ENCODE peak calls at places on chromosome 18, in five cellular contexts. One of them, this sample, is unnamed.

GRCh38 chr18:44388347-44388746 is 292.3 kb upstream of the SETBP1 start:
- DNase-seq in endothelial cell: no peak
- DNase-seq in natural killer cell: no peak
- DNase-seq in neural progenitor cell: no peak
- DNase-seq in transverse colon: no peak
- DNase-seq in this sample: no peak

GRCh38 chr18:46291149-46291548 is 187.0 kb downstream of the HAUS1 start:
- DNase-seq in natural killer cell: no peak
- DNase-seq in neural progenitor cell: no peak
- DNase-seq in endothelial cell: no peak
- DNase-seq in transverse colon: no peak
- DNase-seq in this sample: peak; percentile 68

GRCh38 chr18:63082661-63083531 is 236.7 kb downstream of the BCL2 start:
- DNase-seq in neural progenitor cell: no peak
- DNase-seq in natural killer cell: no peak
- DNase-seq in endothelial cell: no peak
- DNase-seq in transverse colon: no peak
- DNase-seq in this sample: no peak

GRCh38 chr18:56475250-56475649 is 163.1 kb downstream of the TXNL1 start:
- DNase-seq in transverse colon: no peak
- DNase-seq in natural killer cell: no peak
- DNase-seq in neural progenitor cell: no peak
- DNase-seq in endothelial cell: no peak
- DNase-seq in this sample: no peak

GRCh38 chr18:69817335-69817935 is 130.2 kb downstream of the CD226 start:
- DNase-seq in neural progenitor cell: no peak
- DNase-seq in transverse colon: no peak
- DNase-seq in endothelial cell: no peak
- DNase-seq in natural killer cell: no peak
- DNase-seq in this sample: no peak

GRCh38 chr18:48922801-48923730 is 27.7 kb downstream of the SMAD7 start:
- DNase-seq in neural progenitor cell: peak; percentile 27
- DNase-seq in natural killer cell: no peak
- DNase-seq in endothelial cell: no peak
- DNase-seq in transverse colon: peak; percentile 79
- DNase-seq in this sample: peak; percentile 49

GRCh38 chr18:48036191-48036590 is 105.7 kb upstream of the SMAD2 start:
- DNase-seq in endothelial cell: no peak
- DNase-seq in neural progenitor cell: no peak
- DNase-seq in natural killer cell: peak; percentile 10
- DNase-seq in transverse colon: no peak
- DNase-seq in this sample: no peak

GRCh38 chr18:75129717-75130477 is 79.0 kb downstream of the PTGR3 start:
- DNase-seq in transverse colon: no peak
- DNase-seq in neural progenitor cell: no peak
- DNase-seq in endothelial cell: no peak
- DNase-seq in natural killer cell: no peak
- DNase-seq in this sample: no peak

GRCh38 chr18:45802814-45803492 is 22.5 kb upstream of the SIGLEC15 start:
- DNase-seq in natural killer cell: no peak
- DNase-seq in transverse colon: no peak
- DNase-seq in endothelial cell: no peak
- DNase-seq in neural progenitor cell: no peak
- DNase-seq in this sample: no peak

GRCh38 chr18:23523429-23524212 is 20.3 kb downstream of the RMC1 start:
- DNase-seq in transverse colon: no peak
- DNase-seq in natural killer cell: no peak
- DNase-seq in endothelial cell: no peak
- DNase-seq in neural progenitor cell: no peak
- DNase-seq in this sample: no peak

GRCh38 chr18:40055262-40055661 is 1899.8 kb upstream of the PIK3C3 start:
- DNase-seq in neural progenitor cell: no peak
- DNase-seq in transverse colon: no peak
- DNase-seq in natural killer cell: no peak
- DNase-seq in endothelial cell: no peak
- DNase-seq in this sample: no peak

GRCh38 chr18:42155024-42155423 is 200.0 kb downstream of the PIK3C3 start:
- DNase-seq in neural progenitor cell: peak; percentile 31
- DNase-seq in transverse colon: no peak
- DNase-seq in endothelial cell: no peak
- DNase-seq in natural killer cell: no peak
- DNase-seq in this sample: no peak

GRCh38 chr18:76708036-76708726 is 114.2 kb upstream of the ZNF236 start:
- DNase-seq in endothelial cell: no peak
- DNase-seq in neural progenitor cell: no peak
- DNase-seq in transverse colon: no peak
- DNase-seq in natural killer cell: no peak
- DNase-seq in this sample: no peak

GRCh38 chr18:40841473-40841872 is 1113.6 kb upstream of the PIK3C3 start:
- DNase-seq in neural progenitor cell: no peak
- DNase-seq in natural killer cell: no peak
- DNase-seq in endothelial cell: no peak
- DNase-seq in transverse colon: no peak
- DNase-seq in this sample: no peak

GRCh38 chr18:46787674-46788073 is 30.8 kb upstream of the ST8SIA5 start:
- DNase-seq in neural progenitor cell: no peak
- DNase-seq in natural killer cell: no peak
- DNase-seq in transverse colon: no peak
- DNase-seq in endothelial cell: no peak
- DNase-seq in this sample: no peak

GRCh38 chr18:45328762-45329161 is 286.5 kb upstream of the SLC14A2 start:
- DNase-seq in natural killer cell: no peak
- DNase-seq in transverse colon: no peak
- DNase-seq in endothelial cell: no peak
- DNase-seq in neural progenitor cell: no peak
- DNase-seq in this sample: no peak

GRCh38 chr18:76462326-76462694 is 32.7 kb downstream of the ZNF516 start:
- DNase-seq in neural progenitor cell: no peak
- DNase-seq in endothelial cell: no peak
- DNase-seq in transverse colon: no peak
- DNase-seq in natural killer cell: no peak
- DNase-seq in this sample: no peak

GRCh38 chr18:10057808-10058791 is 144.3 kb downstream of the VAPA start:
- DNase-seq in neural progenitor cell: no peak
- DNase-seq in transverse colon: no peak
- DNase-seq in endothelial cell: no peak
- DNase-seq in natural killer cell: no peak
- DNase-seq in this sample: no peak

GRCh38 chr18:57831597-57832377 is 28.7 kb upstream of the ATP8B1 start:
- DNase-seq in transverse colon: no peak
- DNase-seq in neural progenitor cell: no peak
- DNase-seq in natural killer cell: no peak
- DNase-seq in endothelial cell: no peak
- DNase-seq in this sample: no peak

GRCh38 chr18:54532222-54532621 is 58.8 kb upstream of the DYNAP start:
- DNase-seq in endothelial cell: no peak
- DNase-seq in neural progenitor cell: no peak
- DNase-seq in transverse colon: no peak
- DNase-seq in natural killer cell: no peak
- DNase-seq in this sample: no peak

GRCh38 chr18:46916551-46917107 is 678 bp downstream of the PIAS2 start:
- DNase-seq in endothelial cell: no peak
- DNase-seq in neural progenitor cell: no peak
- DNase-seq in transverse colon: no peak
- DNase-seq in natural killer cell: peak; percentile 52
- DNase-seq in this sample: no peak

GRCh38 chr18:832085-832681 is 20.1 kb upstream of the YES1 start:
- DNase-seq in transverse colon: peak; percentile 65
- DNase-seq in neural progenitor cell: peak; percentile 48
- DNase-seq in natural killer cell: no peak
- DNase-seq in endothelial cell: peak; percentile 47
- DNase-seq in this sample: no peak

DNA sequence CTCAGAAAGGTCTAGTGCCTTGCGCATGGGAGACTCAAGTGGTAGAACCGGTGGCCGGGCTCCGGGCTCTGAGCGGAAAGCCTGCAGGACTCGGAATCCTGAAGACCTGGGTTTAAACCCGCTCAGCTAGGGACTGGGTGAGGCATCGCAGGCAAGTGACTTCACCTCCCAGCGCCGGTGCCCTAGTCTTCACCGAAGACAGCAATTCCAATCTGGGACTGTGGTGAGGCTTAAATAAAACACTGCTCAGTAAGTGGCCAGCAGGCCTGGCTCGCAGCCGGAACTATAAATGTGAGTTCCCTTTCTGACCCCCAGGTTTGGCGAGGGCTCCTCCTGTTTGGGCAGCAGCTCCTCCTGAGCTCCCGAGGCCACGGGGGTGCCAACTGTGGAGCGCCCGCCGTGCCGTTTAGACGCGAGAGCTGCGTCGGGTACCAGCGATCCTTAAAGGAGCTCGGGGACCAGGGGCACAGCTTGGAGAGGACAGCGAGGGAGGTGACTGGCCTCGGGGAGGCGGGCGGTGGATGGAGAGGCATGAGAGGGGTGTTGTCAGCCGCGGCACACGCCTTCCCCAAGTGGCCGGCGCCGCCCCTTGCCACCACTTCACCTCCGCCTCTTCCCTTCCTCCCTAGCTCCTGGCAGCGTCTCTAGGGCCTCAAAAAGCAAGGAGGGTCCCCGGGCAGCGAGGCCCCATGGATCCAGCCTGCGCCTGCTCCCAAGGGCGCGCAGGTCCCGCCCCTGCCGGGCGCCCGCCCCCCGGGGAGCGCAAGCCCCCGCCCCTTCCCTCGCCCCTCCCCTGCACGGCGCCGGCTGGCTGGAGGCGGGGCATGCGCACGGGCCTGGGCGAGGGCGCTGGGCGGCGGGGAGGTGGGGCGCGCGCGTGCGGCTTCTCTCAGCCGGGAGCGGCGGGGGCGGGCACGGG is 736 bp upstream of the MTCL1 start:
- DNase-seq in endothelial cell: peak; percentile 82
- DNase-seq in neural progenitor cell: peak; percentile 94
- DNase-seq in transverse colon: peak; percentile 89
- DNase-seq in natural killer cell: peak; percentile 75
- DNase-seq in this sample: peak; percentile 48
- TF ChIP-seq CTCF in endothelial cell: no peak
- TF ChIP-seq CTCF in neural progenitor cell: no peak
- TF ChIP-seq CTCF in transverse colon: no peak
- TF ChIP-seq CTCF in natural killer cell: no peak
- TF ChIP-seq CTCF in this sample: no peak

GRCh38 chr18:7000484-7001096 is 117.0 kb downstream of the LAMA1 start:
- DNase-seq in endothelial cell: no peak
- DNase-seq in transverse colon: no peak
- DNase-seq in natural killer cell: no peak
- DNase-seq in neural progenitor cell: peak; percentile 31
- DNase-seq in this sample: no peak
- TF ChIP-seq CTCF in endothelial cell: no peak
- TF ChIP-seq CTCF in transverse colon: peak; percentile 30
- TF ChIP-seq CTCF in natural killer cell: no peak
- TF ChIP-seq CTCF in neural progenitor cell: peak; percentile 61
- TF ChIP-seq CTCF in this sample: no peak

GRCh38 chr18:78436110-78436509 is 543.5 kb upstream of the SALL3 start:
- DNase-seq in transverse colon: no peak
- DNase-seq in natural killer cell: no peak
- DNase-seq in neural progenitor cell: no peak
- DNase-seq in endothelial cell: no peak
- DNase-seq in this sample: no peak

GRCh38 chr18:78427081-78427480 is 552.5 kb upstream of the SALL3 start:
- DNase-seq in transverse colon: no peak
- DNase-seq in natural killer cell: no peak
- DNase-seq in endothelial cell: no peak
- DNase-seq in neural progenitor cell: no peak
- DNase-seq in this sample: no peak

GRCh38 chr18:78429127-78430108 is 550.2 kb upstream of the SALL3 start:
- DNase-seq in natural killer cell: no peak
- DNase-seq in endothelial cell: no peak
- DNase-seq in neural progenitor cell: no peak
- DNase-seq in transverse colon: no peak
- DNase-seq in this sample: no peak

GRCh38 chr18:78430171-78430857 is 549.3 kb upstream of the SALL3 start:
- DNase-seq in natural killer cell: no peak
- DNase-seq in neural progenitor cell: no peak
- DNase-seq in endothelial cell: no peak
- DNase-seq in transverse colon: no peak
- DNase-seq in this sample: no peak

DNA sequence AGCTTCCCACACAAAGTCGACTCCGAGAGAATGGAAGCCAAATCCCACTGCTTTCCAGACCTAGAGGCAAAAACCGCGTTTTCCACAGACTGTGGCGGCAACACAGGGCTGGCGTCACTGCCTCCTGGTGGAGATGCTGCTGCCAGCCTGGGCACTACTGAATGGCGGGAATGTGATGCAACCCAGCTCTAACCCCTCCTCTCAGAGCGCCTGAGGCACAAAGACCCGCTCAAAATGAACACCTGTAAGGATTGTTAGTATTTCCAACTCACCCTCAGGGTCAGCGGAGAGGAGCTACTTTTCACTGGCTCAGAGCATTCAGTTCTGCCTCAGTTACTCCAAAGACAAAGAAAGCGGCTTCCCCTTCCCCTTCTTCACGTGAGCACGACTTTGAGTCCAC is 548.0 kb upstream of the SALL3 start:
- DNase-seq in transverse colon: no peak
- DNase-seq in neural progenitor cell: peak; percentile 46
- DNase-seq in natural killer cell: no peak
- DNase-seq in endothelial cell: no peak
- DNase-seq in this sample: no peak
- TF ChIP-seq CTCF in transverse colon: no peak
- TF ChIP-seq CTCF in neural progenitor cell: peak; percentile 45
- TF ChIP-seq CTCF in natural killer cell: no peak
- TF ChIP-seq CTCF in endothelial cell: no peak
- TF ChIP-seq CTCF in this sample: no peak

GRCh38 chr18:77711096-77711495 is 461.4 kb downstream of the GALR1 start:
- DNase-seq in neural progenitor cell: peak; percentile 18
- DNase-seq in transverse colon: no peak
- DNase-seq in endothelial cell: no peak
- DNase-seq in natural killer cell: no peak
- DNase-seq in this sample: no peak
- TF ChIP-seq CTCF in neural progenitor cell: peak; percentile 60
- TF ChIP-seq CTCF in transverse colon: no peak
- TF ChIP-seq CTCF in endothelial cell: peak; percentile 22
- TF ChIP-seq CTCF in natural killer cell: no peak
- TF ChIP-seq CTCF in this sample: peak; percentile 30

GRCh38 chr18:32576296-32576916 is 105.7 kb upstream of the GAREM1 start:
- DNase-seq in endothelial cell: peak; percentile 64
- DNase-seq in neural progenitor cell: peak; percentile 80
- DNase-seq in transverse colon: no peak
- DNase-seq in natural killer cell: no peak
- DNase-seq in this sample: no peak
- TF ChIP-seq CTCF in endothelial cell: no peak
- TF ChIP-seq CTCF in neural progenitor cell: peak; percentile 74
- TF ChIP-seq CTCF in transverse colon: no peak
- TF ChIP-seq CTCF in natural killer cell: no peak
- TF ChIP-seq CTCF in this sample: no peak